ENCODE peak calls at places on chromosomes 3 and 15, in four cellular contexts. S is naive thymus-derived CD4-positive, alpha-beta T cell; O is T-helper 9 cell; P is lung microvascular endothelial cell. J is an unnamed sample.

GRCh38 chr3:84960581-84960980 is 1.8 kb downstream of the CADM2 start:
- DNase-seq in P (no peak), O (no peak), S (no peak), J (no peak)

GRCh38 chr3:72960812-72961518 is 35.6 kb upstream of the PPP4R2 start:
- DNase-seq in O (no peak), P (peak), S (no peak), J (no peak)

GRCh38 chr3:191397771-191398170 is 63.2 kb upstream of the PYDC2 start:
- DNase-seq in O (no peak), P (no peak), S (no peak), J (no peak)

GRCh38 chr15:60982249-60982932 is 246.7 kb downstream of the RORA start:
- DNase-seq in P (no peak), S (no peak), O (no peak), J (no peak)

GRCh38 chr15:88878720-88879184 is 16.6 kb downstream of the HAPLN3 start:
- DNase-seq in P (peak), O (no peak), S (no peak), J (no peak)

GRCh38 chr3:2001306-2002108 is 97.2 kb upstream of the CNTN4 start:
- DNase-seq in S (no peak), O (no peak), P (no peak), J (no peak)

GRCh38 chr15:56582785-56583184 is 117.8 kb upstream of the MNS1 start:
- DNase-seq in P (no peak), S (no peak), O (no peak), J (no peak)

GRCh38 chr15:79050977-79051376 is 39.6 kb downstream of the RASGRF1 start:
- DNase-seq in O (no peak), S (no peak), P (no peak), J (no peak)

GRCh38 chr3:12758025-12758830 is 831 bp downstream of the TMEM40 start:
- DNase-seq in O (no peak), S (no peak), P (no peak), J (no peak)

GRCh38 chr3:13135251-13135810 is 62.1 kb upstream of the IQSEC1 start:
- DNase-seq in S (no peak), P (no peak), O (no peak), J (no peak)

GRCh38 chr3:185824051-185824466 is 783 bp downstream of the IGF2BP2 start:
- DNase-seq in P (no peak), O (no peak), S (no peak), J (peak)

GRCh38 chr3:186502138-186502941 is 41.8 kb downstream of the CRYGS start:
- DNase-seq in P (no peak), O (no peak), S (no peak), J (no peak)

GRCh38 chr15:87312221-87312620 is 944.3 kb downstream of the NTRK3 start:
- DNase-seq in S (no peak), O (no peak), P (no peak), J (no peak)

GRCh38 chr3:149310796-149311534 is 22.5 kb downstream of the TM4SF18 start:
- DNase-seq in P (no peak), S (no peak), O (no peak), J (no peak)

GRCh38 chr3:156246939-156247725 is 126.8 kb downstream of the KCNAB1 start:
- DNase-seq in P (no peak), O (no peak), S (no peak), J (no peak)

GRCh38 chr15:70045045-70045444 is 52.7 kb downstream of the TLE3 start:
- DNase-seq in S (no peak), O (no peak), P (no peak), J (no peak)

GRCh38 chr15:64865126-64865997 is 23.6 kb downstream of the PLEKHO2 start:
- DNase-seq in P (no peak), S (no peak), O (no peak), J (no peak)

GRCh38 chr3:152040319-152040718 is 166.9 kb downstream of the SUCNR1 start:
- DNase-seq in O (no peak), S (no peak), P (no peak), J (no peak)

GRCh38 chr3:61936344-61936937 is 375.1 kb downstream of the PTPRG start:
- DNase-seq in P (peak), O (no peak), S (no peak), J (no peak)

GRCh38 chr15:48794697-48795134 is 16.2 kb downstream of the CEP152 start:
- DNase-seq in S (no peak), O (no peak), P (peak), J (peak)

GRCh38 chr3:72797773-72798543 is 50.3 kb downstream of the SHQ1 start:
- DNase-seq in S (no peak), O (no peak), P (peak), J (no peak)

GRCh38 chr15:34610388-34610787 is 26.9 kb upstream of the GOLGA8B start:
- DNase-seq in O (no peak), S (no peak), P (no peak), J (no peak)

GRCh38 chr3:134029734-134030381 is at the start of gene SLCO2A1:
- DNase-seq in P (peak), S (no peak), O (no peak), J (no peak)

GRCh38 chr3:179840985-179841384 is 188.1 kb downstream of the USP13 start:
- DNase-seq in O (no peak), S (no peak), P (peak), J (no peak)

GRCh38 chr15:67611803-67612369 is 69.4 kb downstream of the MAP2K5 start:
- DNase-seq in P (peak), O (no peak), S (no peak), J (no peak)

GRCh38 chr15:83200589-83200988 is 7.0 kb downstream of the HDGFL3 start:
- DNase-seq in P (no peak), S (no peak), O (no peak), J (no peak)

GRCh38 chr15:82855286-82856092 is 46.1 kb downstream of the WHAMM start:
- DNase-seq in S (no peak), O (no peak), P (no peak), J (no peak)

GRCh38 chr15:63019539-63020109 is 22.9 kb upstream of the TPM1 start:
- DNase-seq in S (no peak), O (no peak), P (peak), J (no peak)

GRCh38 chr15:78684645-78685044 is 43.6 kb upstream of the CHRNB4 start:
- DNase-seq in O (no peak), P (peak), S (no peak), J (no peak)

GRCh38 chr3:58150800-58151199 is 60.0 kb downstream of the DNASE1L3 start:
- DNase-seq in O (no peak), P (no peak), S (no peak), J (no peak)

GRCh38 chr3:81789686-81790085 is 28.2 kb upstream of the GBE1 start:
- DNase-seq in P (no peak), S (no peak), O (no peak), J (no peak)